ENCODE peak calls at places on chromosomes 4 and X, in eight cellular contexts. J is astrocyte of the spinal cord; P is dorsolateral prefrontal cortex; G is left lung; F is fibroblast of lung; H is CD8-positive, alpha-beta T cell; Y is AG09309; X is GM12864. B is an unnamed sample.

GRCh38 chrX:37644381-37645305 is 40.9 kb upstream of the XK start:
- DNase-seq in G (no peak), F (no peak), J (no peak), P (no peak), X (no peak), Y (no peak), H (no peak), B (no peak)

GRCh38 chrX:112784692-112785091 is 55.9 kb downstream of the AMOT start:
- DNase-seq in J (no peak), F (no peak), P (no peak), G (no peak), X (no peak), Y (no peak), H (no peak), B (no peak)

GRCh38 chr4:52869196-52869595 is 7.1 kb downstream of the RASL11B start:
- DNase-seq in P (peak), X (no peak), Y (no peak), H (no peak), G (peak), J (peak), F (peak), B (peak)

GRCh38 chr4:154018659-154019058 is 229.8 kb upstream of the SFRP2 start:
- DNase-seq in X (no peak), Y (no peak), G (no peak), P (no peak), J (no peak), F (no peak), H (no peak), B (no peak)

GRCh38 chrX:38214551-38214950 is 6.1 kb downstream of the SRPX start:
- DNase-seq in G (no peak), J (no peak), H (no peak), X (no peak), Y (no peak), P (no peak), F (no peak), B (no peak)

GRCh38 chr4:75708218-75708691 is 16.1 kb upstream of the USO1 start:
- DNase-seq in F (no peak), H (no peak), Y (no peak), J (no peak), G (no peak), P (no peak), X (no peak), B (no peak)

GRCh38 chrX:114675365-114675764 is 91.5 kb downstream of the HTR2C start:
- DNase-seq in F (peak), J (peak), P (no peak), H (no peak), G (no peak), Y (peak), X (no peak), B (peak)

GRCh38 chr4:52957220-52957686 is 95.1 kb downstream of the RASL11B start:
- DNase-seq in F (peak), X (no peak), J (peak), Y (no peak), G (no peak), P (no peak), H (no peak), B (no peak)

GRCh38 chrX:48043056-48043455 is 28.4 kb downstream of the ZNF630 start:
- DNase-seq in G (no peak), F (no peak), P (no peak), Y (no peak), J (no peak), H (no peak), X (no peak), B (no peak)

GRCh38 chr4:8157496-8157895 is 1.1 kb downstream of the ABLIM2 start:
- DNase-seq in X (no peak), J (no peak), G (peak), P (no peak), H (no peak), F (no peak), Y (no peak), B (peak)

GRCh38 chr4:2763511-2763967 is 7.4 kb upstream of the TNIP2 start:
- DNase-seq in F (no peak), G (peak), H (no peak), P (no peak), X (no peak), J (no peak), Y (no peak), B (no peak)

GRCh38 chr4:6471303-6472007 is 959 bp downstream of the PPP2R2C start:
- DNase-seq in F (no peak), P (no peak), Y (no peak), J (peak), X (no peak), H (no peak), G (no peak), B (no peak)

GRCh38 chr4:106796866-106797265 is 239.2 kb downstream of the DKK2 start:
- DNase-seq in G (no peak), J (no peak), Y (peak), P (no peak), X (no peak), F (no peak), H (no peak), B (no peak)

GRCh38 chrX:116379854-116380253 is 56.6 kb upstream of the SLC6A14 start:
- DNase-seq in F (peak), H (no peak), X (no peak), G (no peak), P (no peak), Y (no peak), J (peak), B (peak)

GRCh38 chrX:10833299-10834169 is 213.1 kb upstream of the MID1 start:
- DNase-seq in J (peak), Y (no peak), H (no peak), F (no peak), P (no peak), G (peak), X (no peak), B (no peak)

GRCh38 chr4:110850461-110851447 is 227.9 kb upstream of the PITX2 start:
- DNase-seq in J (no peak), F (no peak), P (no peak), H (no peak), Y (no peak), X (no peak), G (no peak), B (no peak)

GRCh38 chr4:36786519-36786918 is 458.0 kb upstream of the NWD2 start:
- DNase-seq in Y (no peak), H (no peak), G (no peak), J (peak), F (no peak), X (no peak), P (no peak), B (no peak)

GRCh38 chr4:7703669-7704068 is 236.0 kb downstream of the AFAP1 start:
- DNase-seq in J (no peak), Y (no peak), F (no peak), G (peak), P (no peak), X (no peak), H (no peak), B (no peak)

GRCh38 chrX:70421618-70422017 is 1.5 kb upstream of the GDPD2 start:
- DNase-seq in J (no peak), F (no peak), Y (no peak), G (no peak), X (no peak), P (no peak), H (no peak), B (peak)

GRCh38 chrX:68894513-68895338 is 65.9 kb downstream of the EFNB1 start:
- DNase-seq in Y (no peak), X (no peak), G (peak), F (peak), J (peak), P (peak), H (no peak), B (peak)

GRCh38 chrX:123084797-123085196 is 99.3 kb upstream of the GRIA3 start:
- DNase-seq in G (no peak), Y (peak), F (no peak), J (peak), P (no peak), H (no peak), X (no peak), B (peak)

GRCh38 chrX:56726609-56727008 is 2.4 kb upstream of the NBDY start:
- DNase-seq in Y (peak), H (no peak), X (no peak), J (peak), G (no peak), P (no peak), F (peak), B (peak)

GRCh38 chr4:71186566-71187398 is 152.0 kb upstream of the SLC4A4 start:
- DNase-seq in P (no peak), J (peak), G (peak), X (no peak), H (no peak), Y (no peak), F (peak), B (no peak)

GRCh38 chrX:80021611-80022010 is 7.1 kb downstream of the TBX22 start:
- DNase-seq in P (no peak), X (no peak), H (no peak), Y (no peak), G (no peak), F (no peak), J (no peak), B (no peak)

GRCh38 chr4:40553995-40554394 is 75.7 kb downstream of the RBM47 start:
- DNase-seq in H (no peak), G (no peak), F (no peak), J (no peak), P (no peak), X (no peak), Y (no peak), B (no peak)

GRCh38 chr4:156711196-156711590 is 260.4 kb downstream of the PDGFC start:
- DNase-seq in X (no peak), G (no peak), Y (no peak), P (no peak), F (no peak), H (no peak), J (no peak), B (no peak)

GRCh38 chrX:130084651-130085237 is 25.6 kb downstream of the ELF4 start:
- DNase-seq in X (no peak), J (no peak), G (no peak), F (no peak), P (no peak), H (no peak), Y (no peak), B (no peak)

GRCh38 chr4:23978031-23978430 is 88.2 kb upstream of the PPARGC1A start:
- DNase-seq in J (peak), P (no peak), F (peak), Y (no peak), G (no peak), X (no peak), H (no peak), B (no peak)

GRCh38 chr4:76892601-76893000 is 5.3 kb downstream of the SOWAHB start:
- DNase-seq in H (no peak), F (no peak), Y (no peak), X (no peak), J (no peak), P (no peak), G (no peak), B (no peak)

GRCh38 chrX:150879855-150880807 is 18.3 kb downstream of the CD99L2 start:
- DNase-seq in X (no peak), F (no peak), H (no peak), Y (no peak), J (no peak), P (no peak), G (no peak), B (no peak)

GRCh38 chr4:15117270-15117946 is 115.1 kb downstream of the CPEB2 start:
- DNase-seq in Y (no peak), P (no peak), F (no peak), G (no peak), H (no peak), X (no peak), J (no peak), B (no peak)

GRCh38 chr4:32196950-32197688 is 1477.0 kb downstream of the PCDH7 start:
- DNase-seq in Y (no peak), X (no peak), H (no peak), P (no peak), F (no peak), G (no peak), J (no peak), B (no peak)

GRCh38 chr4:40579983-40580382 is 49.7 kb downstream of the RBM47 start:
- DNase-seq in X (no peak), Y (peak), P (no peak), H (no peak), J (peak), F (peak), G (no peak), B (no peak)

GRCh38 chr4:6987566-6987920 is 55.6 kb upstream of the TADA2B start:
- DNase-seq in Y (no peak), G (no peak), P (no peak), H (no peak), F (no peak), J (no peak), X (no peak), B (peak)

GRCh38 chr4:74016068-74016467 is 17.6 kb upstream of the CXCL5 start:
- DNase-seq in P (no peak), J (no peak), H (no peak), X (no peak), G (no peak), Y (no peak), F (peak), B (no peak)

GRCh38 chr4:155371432-155372043 is 5.2 kb downstream of the MAP9 start:
- DNase-seq in F (peak), X (no peak), Y (no peak), J (peak), H (no peak), P (no peak), G (no peak), B (peak)

GRCh38 chr4:139035650-139036049 is 20.1 kb downstream of the NOCT start:
- DNase-seq in J (no peak), G (no peak), X (no peak), P (no peak), Y (no peak), H (no peak), F (no peak), B (no peak)

DNA sequence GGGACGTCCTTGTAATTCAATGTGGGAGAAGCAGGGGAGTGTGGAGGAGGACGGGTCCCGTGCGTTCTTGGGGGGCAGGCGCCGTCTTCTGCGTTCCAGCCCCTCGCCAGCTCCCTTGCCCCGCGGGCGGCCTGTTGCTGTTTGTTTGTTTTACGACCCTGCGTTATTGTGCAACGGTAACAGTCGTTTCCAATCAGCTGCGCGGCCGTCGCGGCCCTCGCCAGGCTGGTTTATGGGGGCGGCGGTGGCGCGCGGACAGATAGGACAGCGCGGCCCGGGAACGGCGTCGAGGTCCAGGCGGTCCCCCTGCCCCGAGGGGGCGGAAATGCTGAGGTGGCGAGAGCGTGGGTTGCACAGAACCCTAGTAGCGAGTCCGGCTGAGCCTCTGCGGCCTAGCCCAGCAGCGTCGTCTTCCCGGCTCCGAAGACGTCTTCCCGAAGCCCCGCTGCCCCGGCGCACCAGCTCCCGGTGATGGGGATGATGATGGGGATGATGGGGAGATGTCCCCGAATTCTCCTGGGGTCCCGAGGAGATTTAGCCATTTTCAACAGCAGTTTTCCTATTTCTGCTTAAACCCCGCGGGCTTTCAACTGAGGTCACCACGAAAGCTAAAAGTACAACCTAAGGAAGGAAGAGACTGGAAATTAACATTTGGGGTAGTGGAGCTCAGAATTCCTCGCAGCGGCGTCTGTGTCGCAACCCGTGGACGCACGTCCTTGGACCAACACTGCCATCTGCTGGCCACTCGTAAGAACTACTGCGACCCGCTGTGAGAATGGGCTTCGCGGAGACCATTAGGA is 4.8 kb downstream of the PDGFRA start:
- DNase-seq in X (peak), H (peak), J (peak), P (peak), F (peak), G (peak), Y (no peak), B (peak)
- H3K4me3 ChIP-seq in X (peak), H (peak), J (peak), P (peak), F (peak), G (peak), Y (peak), B (peak)

DNA sequence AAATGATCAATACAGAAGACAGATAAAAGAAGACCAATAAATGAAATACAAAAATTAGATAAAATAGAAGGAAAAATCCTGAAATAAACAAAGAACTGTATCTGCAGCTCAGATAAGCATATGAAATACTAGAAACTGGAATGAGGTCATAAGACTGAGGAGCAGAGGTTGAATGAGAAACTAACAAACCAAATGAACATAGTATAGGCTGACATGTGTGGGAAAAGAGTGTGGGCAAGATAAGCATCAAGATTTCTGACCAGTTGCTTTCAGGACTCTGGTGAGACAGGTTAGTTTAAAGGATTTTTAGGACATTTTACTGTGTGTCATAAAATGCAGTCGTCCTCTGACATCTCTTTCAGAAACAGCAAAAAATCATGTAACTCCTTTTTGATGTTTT is 2073.2 kb upstream of the TENM3 start:
- DNase-seq in G (no peak), P (no peak), J (no peak), Y (no peak), F (no peak), H (no peak), X (no peak), B (no peak)
- TF ChIP-seq CTCF in G (no peak), P (no peak), J (no peak), Y (no peak), F (no peak), H (no peak), X (no peak), B (no peak)

GRCh38 chr4:17921451-17921850 is 100.1 kb downstream of the LCORL start:
- DNase-seq in F (no peak), P (no peak), J (no peak), X (no peak), H (no peak), Y (no peak), G (no peak), B (no peak)

GRCh38 chr4:17924189-17924588 is 97.4 kb downstream of the LCORL start:
- DNase-seq in X (no peak), P (no peak), F (no peak), Y (no peak), H (no peak), G (no peak), J (no peak), B (no peak)
- H3K4me3 ChIP-seq in X (no peak), P (no peak), F (no peak), Y (no peak), H (no peak), G (no peak), J (no peak), B (no peak)

DNA sequence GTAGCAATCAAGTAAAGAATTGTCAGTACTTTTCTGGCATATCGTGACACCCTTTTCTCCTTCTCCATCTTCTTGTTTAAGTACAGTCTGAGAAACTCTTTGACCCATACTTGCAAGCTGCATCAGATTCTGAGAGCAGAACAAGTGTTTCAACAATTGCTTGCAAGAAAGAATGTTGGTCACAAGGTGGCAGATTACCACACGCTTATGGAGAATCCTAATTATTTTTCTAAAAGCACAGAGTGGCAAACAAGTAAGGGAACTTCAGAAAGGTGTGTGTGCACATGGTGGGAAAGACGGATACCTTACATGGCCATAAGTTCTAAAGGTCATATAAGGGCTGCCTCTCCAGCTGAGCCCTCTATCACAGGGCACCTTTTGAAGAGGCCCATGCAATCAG is 136.4 kb upstream of the FGF13 start:
- DNase-seq in G (no peak), P (no peak), X (no peak), F (peak), H (no peak), J (peak), Y (no peak), B (peak)
- TF ChIP-seq CTCF in G (no peak), P (no peak), X (no peak), F (peak), H (no peak), J (no peak), Y (peak), B (no peak)

GRCh38 chr4:143338313-143338712 is 1.6 kb downstream of the GAB1 start:
- DNase-seq in X (no peak), P (no peak), F (no peak), Y (no peak), G (no peak), J (peak), H (no peak), B (no peak)
- H3K4me3 ChIP-seq in X (no peak), P (peak), F (peak), Y (peak), G (peak), J (no peak), H (no peak), B (peak)

GRCh38 chr4:970854-971520 is 2.4 kb downstream of the DGKQ start:
- DNase-seq in G (peak), Y (no peak), P (no peak), F (no peak), H (no peak), J (no peak), X (no peak), B (no peak)
- TF ChIP-seq CTCF in G (no peak), Y (no peak), P (no peak), F (no peak), H (no peak), J (no peak), X (no peak), B (no peak)

B was measured in fibroblast of pulmonary artery.